ENCODE peak calls at places on chromosomes 6 and 20, in five cellular contexts. K is heart right ventricle, O is RWPE1, M is fibroblast of lung, B is left ventricle myocardium inferior. N is an unnamed sample.

GRCh38 chr6:38354905-38355304 is 284.8 kb downstream of the BTBD9 start:
- DNase-seq in K (no peak), O (no peak), M (no peak), B (no peak), N (no peak)

GRCh38 chr20:23446505-23446904 is 6.2 kb downstream of the CST11 start:
- DNase-seq in K (peak), O (no peak), M (peak), B (peak), N (no peak)

GRCh38 chr6:11428895-11429294 is 108.7 kb upstream of the TMEM170B start:
- DNase-seq in K (no peak), O (no peak), M (peak), B (no peak), N (no peak)

GRCh38 chr6:116528800-116529199 is 16.7 kb downstream of the TRAPPC3L start:
- DNase-seq in K (no peak), O (no peak), M (no peak), B (no peak), N (no peak)

GRCh38 chr20:5551621-5552020 is 198.6 kb upstream of the SHLD1 start:
- DNase-seq in K (no peak), O (no peak), M (no peak), B (no peak), N (no peak)

GRCh38 chr20:13492001-13492480 is 146.7 kb downstream of the TASP1 start:
- DNase-seq in K (no peak), O (peak), M (peak), B (peak), N (no peak)

GRCh38 chr6:142642651-142643050 is 302.3 kb downstream of the HIVEP2 start:
- DNase-seq in K (no peak), O (no peak), M (no peak), B (no peak), N (no peak)

GRCh38 chr6:4296552-4296951 is 161.2 kb upstream of the ECI2 start:
- DNase-seq in K (no peak), O (no peak), M (no peak), B (no peak), N (no peak)

GRCh38 chr6:145731432-145731831 is 3.9 kb downstream of the EPM2A start:
- DNase-seq in K (no peak), O (no peak), M (no peak), B (no peak), N (no peak)

GRCh38 chr6:85579581-85579980 is 14.1 kb downstream of the SNX14 start:
- DNase-seq in K (no peak), O (no peak), M (no peak), B (no peak), N (no peak)

GRCh38 chr20:50416269-50416863 is 93.8 kb upstream of the PTPN1 start:
- DNase-seq in K (no peak), O (no peak), M (no peak), B (peak), N (no peak)

GRCh38 chr6:134002821-134003220 is 49.6 kb downstream of the SLC2A12 start:
- DNase-seq in K (no peak), O (no peak), M (no peak), B (no peak), N (no peak)

GRCh38 chr6:158894192-158894591 is 75.0 kb upstream of the EZR start:
- DNase-seq in K (no peak), O (peak), M (peak), B (no peak), N (peak)

GRCh38 chr6:46381057-46381456 is 110.2 kb downstream of the RCAN2 start:
- DNase-seq in K (no peak), O (no peak), M (no peak), B (no peak), N (no peak)

GRCh38 chr6:28985396-28986164 is 19.5 kb downstream of the ZNF311 start:
- DNase-seq in K (peak), O (peak), M (peak), B (peak), N (peak)

GRCh38 chr6:125205931-125206330 is 52.4 kb downstream of the TPD52L1 start:
- DNase-seq in K (no peak), O (no peak), M (peak), B (no peak), N (no peak)

GRCh38 chr20:53238121-53238660 is 266.0 kb downstream of the TSHZ2 start:
- DNase-seq in K (no peak), O (no peak), M (no peak), B (no peak), N (no peak)

GRCh38 chr20:64167676-64168075 is 3.4 kb downstream of the MYT1 start:
- DNase-seq in K (no peak), O (no peak), M (no peak), B (no peak), N (no peak)
- H3K27ac ChIP-seq in K (no peak), O (no peak), M (no peak), B (no peak), N (no peak)

GRCh38 chr6:153059311-153059710 is 56.8 kb upstream of the MTRF1L start:
- DNase-seq in K (no peak), O (no peak), M (no peak), B (no peak), N (no peak)
- H3K27ac ChIP-seq in K (no peak), O (no peak), M (no peak), B (no peak), N (no peak)

DNA sequence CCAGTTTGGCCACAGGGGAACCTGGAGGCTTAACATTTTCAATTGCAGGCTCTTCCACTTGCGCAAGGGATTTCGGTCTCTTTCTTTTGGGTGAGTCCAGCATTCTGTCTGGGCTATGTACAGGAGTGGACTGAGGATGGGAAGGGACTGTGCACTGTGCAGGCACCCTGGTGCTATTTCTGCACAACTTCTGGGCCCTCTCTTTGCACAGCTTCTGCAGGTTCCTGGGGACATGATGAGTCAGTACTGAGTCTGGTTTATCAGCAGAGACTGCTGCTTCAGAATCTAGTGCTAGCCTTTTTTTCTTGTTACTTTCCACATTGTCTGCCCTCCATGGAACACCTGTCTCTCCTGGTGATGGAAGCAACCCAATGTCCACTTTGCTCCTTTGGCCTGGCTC is 78.5 kb upstream of the ASF1A start:
- DNase-seq in K (no peak), O (no peak), M (no peak), B (no peak), N (no peak)
- H3K27ac ChIP-seq in K (no peak), O (no peak), M (no peak), B (no peak), N (no peak)

GRCh38 chr20:58691405-58691772 is 1.2 kb upstream of the NPEPL1 start:
- DNase-seq in K (no peak), O (no peak), M (no peak), B (peak), N (no peak)
- H3K27ac ChIP-seq in K (peak), O (peak), M (no peak), B (peak), N (no peak)

GRCh38 chr20:1440024-1440423 is 26.6 kb downstream of the NSFL1C start:
- DNase-seq in K (no peak), O (no peak), M (peak), B (no peak), N (no peak)

GRCh38 chr20:1438361-1438760 is 28.3 kb downstream of the NSFL1C start:
- DNase-seq in K (no peak), O (no peak), M (no peak), B (no peak), N (no peak)

GRCh38 chr20:1442304-1442703 is 24.3 kb downstream of the NSFL1C start:
- DNase-seq in K (no peak), O (no peak), M (no peak), B (no peak), N (no peak)

GRCh38 chr20:1443085-1443484 is 23.6 kb downstream of the NSFL1C start:
- DNase-seq in K (no peak), O (no peak), M (no peak), B (no peak), N (no peak)

DNA sequence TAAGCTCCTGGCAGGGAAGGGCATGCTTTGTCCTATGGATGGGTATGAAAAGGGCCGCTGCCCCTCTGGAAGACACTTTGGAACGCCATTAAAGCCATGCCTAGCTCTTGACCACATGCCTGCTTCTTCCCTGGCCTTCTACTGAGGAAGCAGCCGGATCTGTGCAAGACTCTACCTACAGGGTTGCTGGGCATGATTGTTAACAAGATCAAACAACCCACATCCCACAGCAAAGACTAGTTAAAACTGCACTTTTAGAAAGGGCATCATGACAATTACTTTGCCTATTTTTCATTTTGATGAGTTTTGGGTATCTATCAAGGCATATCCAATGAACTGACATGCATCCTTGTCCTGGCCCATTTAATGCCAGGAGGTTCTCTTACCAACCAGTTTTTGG is 25.5 kb downstream of the NSFL1C start:
- DNase-seq in K (no peak), O (no peak), M (no peak), B (no peak), N (no peak)
- H3K27ac ChIP-seq in K (no peak), O (no peak), M (no peak), B (no peak), N (no peak)

GRCh38 chr6:5996701-5997419 is 9.9 kb downstream of the NRN1 start:
- DNase-seq in K (peak), O (no peak), M (no peak), B (no peak), N (no peak)
- H3K27ac ChIP-seq in K (peak), O (no peak), M (no peak), B (peak), N (no peak)

DNA sequence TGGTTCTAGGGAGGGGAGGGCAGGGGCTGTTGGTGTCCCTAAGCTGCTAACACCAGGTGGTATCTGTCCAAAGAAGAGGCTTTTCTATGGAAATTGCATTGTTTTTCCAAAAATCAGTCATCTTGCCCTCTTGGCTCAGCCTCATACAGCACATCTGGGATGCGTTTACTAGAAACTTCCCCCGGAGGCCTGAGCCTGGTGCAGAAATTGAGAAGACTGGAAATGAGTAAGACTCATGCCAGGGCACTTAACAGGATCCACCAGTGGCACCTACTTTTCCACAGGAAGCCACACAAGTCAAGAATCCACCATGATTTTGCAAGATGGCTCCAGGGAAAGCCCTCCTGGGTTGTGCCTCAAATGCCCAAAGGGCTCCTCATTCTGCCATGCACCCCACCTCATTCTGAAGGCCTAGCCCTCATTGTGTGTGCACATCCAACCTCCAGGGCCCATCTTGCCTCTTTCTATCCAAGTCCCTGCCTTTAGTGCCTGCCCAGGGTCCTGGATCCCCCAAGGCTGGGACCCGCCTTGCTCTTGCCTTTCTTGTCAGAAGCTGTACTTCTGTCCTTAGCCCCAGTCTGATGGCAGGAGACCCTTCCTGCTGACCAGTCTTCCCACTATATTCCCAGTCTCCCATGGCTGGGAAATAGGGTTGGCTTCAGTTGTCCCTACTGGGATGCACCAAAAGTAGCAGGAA is 97.6 kb downstream of the MRPL14 start:
- DNase-seq in K (no peak), O (no peak), M (peak), B (no peak), N (no peak)
- H3K27ac ChIP-seq in K (no peak), O (peak), M (peak), B (no peak), N (no peak)

GRCh38 chr6:41707565-41708200 is 27.7 kb downstream of the TFEB start:
- DNase-seq in K (no peak), O (no peak), M (no peak), B (no peak), N (no peak)
- H3K27ac ChIP-seq in K (peak), O (peak), M (no peak), B (peak), N (peak)

DNA sequence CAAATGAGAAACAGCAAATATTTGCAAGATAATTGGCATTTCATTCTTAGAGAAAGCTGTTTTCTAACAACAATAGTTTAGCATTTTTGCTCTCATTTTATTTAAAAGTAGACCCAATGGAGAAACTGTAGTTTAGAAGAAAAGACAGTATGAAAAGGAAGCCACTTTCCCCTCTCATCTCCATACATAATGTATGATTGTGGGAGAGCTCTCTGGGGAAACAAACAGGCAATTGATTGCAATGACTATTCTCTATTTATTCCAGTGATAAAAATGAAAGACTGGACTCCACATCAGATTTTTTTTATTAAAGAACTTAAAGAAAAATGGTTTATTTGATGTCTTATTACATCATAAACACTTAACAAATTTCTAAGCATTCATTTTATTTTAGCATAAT is 116.8 kb upstream of the SASH1 start:
- DNase-seq in K (no peak), O (no peak), M (no peak), B (no peak), N (no peak)
- H3K27ac ChIP-seq in K (no peak), O (no peak), M (no peak), B (no peak), N (no peak)

DNA sequence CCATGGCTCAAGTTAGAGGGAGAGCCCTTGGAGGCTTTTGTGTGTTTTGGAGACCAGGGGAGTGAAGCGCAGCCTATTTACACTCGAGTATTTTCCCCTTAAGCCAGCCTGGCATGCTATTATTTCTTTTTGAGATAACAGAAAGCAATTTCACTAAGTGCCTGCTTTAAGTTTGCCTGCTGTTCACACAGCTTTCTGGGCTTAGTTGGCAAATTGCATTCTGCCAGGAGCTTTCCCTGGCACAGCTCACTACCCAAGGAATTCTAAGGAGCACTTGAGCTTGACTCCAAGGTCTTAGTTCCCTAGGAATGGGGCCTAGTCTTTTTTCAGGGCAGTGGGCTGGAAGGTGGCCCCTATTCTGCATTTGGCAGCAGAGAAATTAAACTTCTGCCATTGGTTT is 19.0 kb upstream of the ASXL1 start:
- DNase-seq in K (no peak), O (no peak), M (no peak), B (no peak), N (no peak)
- H3K27ac ChIP-seq in K (no peak), O (no peak), M (no peak), B (no peak), N (no peak)

N was measured in epithelial cell of prostate.